ENCODE peak calls at places on chromosomes 4 and X, in eight cellular contexts. K, G, C, N, F, Q, R and E are unnamed samples.

GRCh38 chr4:131644619-131645018 is 1504.5 kb upstream of the PCDH10 start:
- DNase-seq in K (no peak), G (no peak), C (no peak), N (no peak), F (no peak), Q (no peak), R (no peak), E (no peak)

GRCh38 chrX:31219174-31219573 is 147.3 kb upstream of the FTHL17 start:
- DNase-seq in K (no peak), G (no peak), C (no peak), N (no peak), F (no peak), Q (no peak), R (no peak), E (no peak)

GRCh38 chrX:107624893-107625292 is 3.4 kb upstream of the PRPS1 start:
- DNase-seq in K (no peak), G (no peak), C (no peak), N (no peak), F (no peak), Q (no peak), R (no peak), E (no peak)

GRCh38 chrX:100750901-100751300 is 19.0 kb upstream of the SYTL4 start:
- DNase-seq in K (no peak), G (no peak), C (no peak), N (no peak), F (no peak), Q (no peak), R (no peak), E (no peak)

GRCh38 chrX:8971116-8971515 is 62.8 kb downstream of the FAM9B start:
- DNase-seq in K (no peak), G (no peak), C (no peak), N (no peak), F (peak; percentile 20), Q (no peak), R (no peak), E (no peak)

GRCh38 chr4:155025762-155026457 is 182.5 kb upstream of the NPY2R start:
- DNase-seq in K (peak; percentile 18), G (peak; percentile 60), C (no peak), N (no peak), F (peak; percentile 5), Q (no peak), R (no peak), E (no peak)

GRCh38 chr4:87317527-87317926 is 5.2 kb downstream of the HSD17B13 start:
- DNase-seq in K (no peak), G (no peak), C (no peak), N (no peak), F (no peak), Q (no peak), R (no peak), E (no peak)

GRCh38 chrX:54193085-54193484 is 10.0 kb upstream of the FAM120C start:
- DNase-seq in K (no peak), G (no peak), C (no peak), N (no peak), F (no peak), Q (no peak), R (no peak), E (no peak)

GRCh38 chrX:10617964-10618342 is 2.4 kb downstream of the MID1 start:
- DNase-seq in K (no peak), G (no peak), C (no peak), N (no peak), F (peak; percentile 52), Q (no peak), R (no peak), E (no peak)

DNA sequence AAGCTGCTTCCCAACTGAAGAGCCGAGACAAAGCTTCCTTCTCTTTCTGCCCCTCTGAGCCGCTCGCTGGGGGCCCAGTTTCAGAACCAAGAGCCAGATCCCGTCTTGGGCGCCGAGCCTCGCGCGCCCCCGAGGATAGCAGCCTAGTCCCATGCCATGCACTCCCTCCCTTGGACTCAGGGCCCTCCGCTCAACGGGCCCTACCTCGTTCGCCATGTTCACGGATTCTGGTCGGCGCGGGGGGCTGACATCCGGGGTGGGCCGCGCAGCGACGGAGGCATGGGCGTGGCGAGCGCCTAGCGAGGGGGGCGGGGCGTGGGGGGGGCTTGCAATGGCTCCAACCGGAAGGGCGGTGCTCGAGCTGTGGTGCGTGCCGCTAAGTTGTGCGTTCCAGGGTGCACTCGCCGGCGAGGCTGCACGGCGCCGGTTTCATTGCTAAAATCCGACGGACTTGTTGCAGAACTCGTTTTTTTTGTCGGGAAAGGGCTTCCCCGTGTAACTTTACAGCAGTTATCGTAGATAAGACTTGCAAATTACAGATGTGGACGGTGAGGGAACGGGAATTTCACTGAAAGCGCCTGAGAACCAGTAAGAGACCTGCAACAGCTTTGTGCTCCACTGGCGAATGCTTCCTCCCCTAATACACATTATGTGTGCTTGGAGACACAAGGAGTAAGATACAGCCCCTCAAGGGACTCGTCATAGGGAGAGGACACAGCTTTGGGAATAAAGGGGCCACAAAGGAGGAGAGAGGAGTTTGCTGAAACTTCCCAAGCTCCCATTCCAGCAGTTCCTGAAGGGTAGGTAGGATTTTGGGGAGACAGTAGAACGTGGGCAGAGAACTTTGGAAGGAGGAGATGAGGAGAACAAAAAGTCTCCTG is at the start of gene ADH5:
- DNase-seq in K (peak; percentile 78), G (peak; percentile 92), C (peak; percentile 92), N (peak; percentile 88), F (peak; percentile 74), Q (peak; percentile 92), R (peak; percentile 93), E (peak; percentile 87)
- TF ChIP-seq POLR2A in K (peak; percentile 76), G (peak; percentile 95), C (peak; percentile 85), N (peak; percentile 33), F (peak; percentile 91), Q (peak; percentile 62), R (peak; percentile 82), E (no peak)

DNA sequence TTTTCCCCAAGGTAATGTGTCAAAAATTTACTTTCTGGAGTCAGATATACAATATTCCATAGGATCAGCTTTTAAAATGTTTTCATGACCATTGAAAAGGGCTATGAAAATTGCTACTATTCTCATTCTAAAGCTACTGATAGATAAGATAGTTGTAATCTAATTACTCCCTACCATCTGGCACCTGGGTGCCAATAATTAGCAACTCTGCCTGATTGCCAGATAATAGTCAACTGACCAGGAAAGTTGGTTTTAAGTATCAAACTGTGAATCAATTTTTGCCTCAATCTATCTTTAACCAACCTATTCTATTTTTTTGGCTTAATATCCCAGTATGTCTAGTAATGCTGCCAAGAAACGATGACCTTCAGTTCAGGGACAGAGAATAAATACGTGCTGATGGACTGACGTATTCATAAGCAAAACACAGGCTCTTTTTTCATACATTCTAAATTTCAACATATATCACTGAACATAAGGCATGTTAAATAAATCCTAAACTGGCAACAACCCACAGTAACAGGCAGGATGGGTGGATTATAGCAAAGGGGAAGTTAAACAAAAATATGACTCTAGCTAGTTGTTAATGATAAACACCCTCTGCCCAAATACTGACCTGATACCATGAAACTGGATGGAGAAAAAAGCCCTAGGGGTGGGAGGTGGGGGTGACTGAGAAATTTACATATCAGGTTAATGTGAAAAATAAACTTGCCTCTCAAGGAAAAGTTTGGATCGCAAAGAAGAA is 18.2 kb downstream of the SH3RF1 start:
- DNase-seq in K (no peak), G (no peak), C (no peak), N (no peak), F (no peak), Q (no peak), R (no peak), E (no peak)
- H3K4me1 ChIP-seq in K (peaks cover 41% of the 10 kb centered on the region), G (peaks cover 57% of the 10 kb centered on the region), C (peaks cover 4% of the 10 kb centered on the region), N (peaks cover 35% of the 10 kb centered on the region), F (peaks cover 85% of the 10 kb centered on the region), Q (peaks cover 17% of the 10 kb centered on the region), R (peaks cover 70% of the 10 kb centered on the region), E (peaks cover 5% of the 10 kb centered on the region)

DNA sequence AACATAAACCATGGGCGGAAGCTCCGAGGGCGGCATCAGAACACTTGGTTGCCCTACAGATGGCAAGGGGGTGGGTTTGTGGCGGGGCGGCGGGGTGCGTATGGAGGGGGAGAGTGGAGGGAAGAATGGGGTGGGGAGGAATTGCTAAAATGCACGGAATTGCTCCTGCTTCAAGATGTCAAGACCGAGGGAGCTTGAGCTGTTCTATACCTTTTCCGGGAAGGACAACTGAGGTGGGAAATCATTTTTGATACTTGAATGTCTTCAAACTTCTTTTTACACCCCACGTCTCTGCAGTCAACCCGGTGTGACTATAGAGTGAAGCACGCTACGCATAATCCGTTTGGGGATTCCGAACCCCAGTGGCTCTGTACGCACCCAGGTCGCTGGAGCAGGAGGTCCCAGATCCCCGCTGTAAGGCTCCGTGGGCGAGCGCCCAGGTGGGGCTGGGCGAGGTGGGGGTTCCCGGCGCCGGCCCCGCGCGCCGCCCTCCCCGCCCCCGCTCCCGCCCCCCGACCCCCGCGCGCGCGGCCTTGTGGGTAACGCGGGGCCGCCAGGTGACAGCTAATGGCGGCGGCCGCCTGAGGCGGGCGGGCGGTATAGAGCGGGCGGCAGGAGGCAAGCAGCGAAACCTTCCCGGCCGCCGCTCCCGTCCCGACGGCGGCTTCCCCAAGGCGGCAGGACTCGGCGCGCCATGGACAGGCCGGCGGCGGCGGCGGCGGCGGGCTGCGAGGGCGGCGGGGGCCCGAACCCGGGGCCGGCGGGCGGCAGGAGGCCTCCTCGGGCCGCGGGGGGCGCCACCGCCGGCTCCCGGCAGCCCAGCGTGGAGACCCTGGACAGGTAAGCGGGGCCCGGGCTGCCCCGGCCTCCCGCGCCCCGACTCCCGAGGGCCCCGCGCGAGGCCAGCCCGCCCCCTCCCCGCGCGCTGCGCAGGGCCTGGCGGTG is at the start of gene MTMR1:
- DNase-seq in K (no peak), G (peak; percentile 42), C (peak; percentile 39), N (no peak), F (peak; percentile 33), Q (peak; percentile 44), R (peak; percentile 42), E (no peak)
- TF ChIP-seq POLR2A in K (no peak), G (no peak), C (no peak), N (no peak), F (peak; percentile 17), Q (no peak), R (no peak), E (no peak)

GRCh38 chr4:152510349-152511147 is 25.3 kb downstream of the FBXW7 start:
- DNase-seq in K (no peak), G (no peak), C (no peak), N (no peak), F (no peak), Q (no peak), R (no peak), E (no peak)

GRCh38 chr4:152508818-152509217 is 27.1 kb downstream of the FBXW7 start:
- DNase-seq in K (no peak), G (no peak), C (no peak), N (no peak), F (no peak), Q (no peak), R (no peak), E (no peak)

GRCh38 chr4:152512483-152512882 is 23.4 kb downstream of the FBXW7 start:
- DNase-seq in K (no peak), G (no peak), C (no peak), N (no peak), F (no peak), Q (no peak), R (no peak), E (no peak)

GRCh38 chr4:152508386-152508785 is 27.5 kb downstream of the FBXW7 start:
- DNase-seq in K (no peak), G (no peak), C (no peak), N (no peak), F (no peak), Q (no peak), R (no peak), E (no peak)

DNA sequence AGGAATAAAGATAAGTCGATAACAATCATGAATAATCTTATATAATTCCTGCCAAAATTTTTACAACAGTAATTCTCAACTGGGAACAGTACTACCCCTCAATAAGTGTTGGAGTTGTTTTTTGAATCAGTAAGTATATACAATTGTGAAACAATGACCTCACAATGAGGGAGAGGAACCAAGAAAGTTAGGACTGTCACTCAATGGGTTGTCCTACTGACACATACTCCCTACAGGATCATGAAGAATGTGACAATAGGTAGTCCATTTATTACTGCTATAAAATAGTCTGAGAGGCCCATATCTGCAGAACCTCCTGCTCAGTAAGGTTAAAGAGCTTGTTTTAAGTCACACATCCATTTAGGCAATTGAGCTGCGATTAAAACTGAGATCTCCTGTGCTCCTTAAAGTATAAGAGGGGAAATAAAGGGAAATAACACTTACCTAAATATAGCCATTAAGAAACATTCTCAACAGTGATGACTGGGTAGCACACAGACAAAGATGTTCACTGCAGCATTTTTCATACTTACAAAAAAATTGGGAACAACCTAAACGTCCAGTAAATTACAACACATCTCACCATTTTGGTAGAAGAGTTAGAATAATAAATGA is 26.2 kb downstream of the FBXW7 start:
- DNase-seq in K (no peak), G (no peak), C (no peak), N (no peak), F (no peak), Q (no peak), R (no peak), E (no peak)
- H3K4me1 ChIP-seq in K (no peaks in the 10 kb centered on the region), G (peaks cover 5% of the 10 kb centered on the region), C (no peaks in the 10 kb centered on the region), N (no peaks in the 10 kb centered on the region), F (no peaks in the 10 kb centered on the region), Q (no peaks in the 10 kb centered on the region), R (peaks cover 11% of the 10 kb centered on the region), E (no peaks in the 10 kb centered on the region)